ENCODE peak calls at places on chromosomes 3 and 15, in seven cellular contexts. S is effector memory CD4-positive, alpha-beta T cell; C is HFF-Myc; A is OCI-LY7; U is SK-N-SH; G is brain microvascular endothelial cell; Z is cardiac fibroblast. V is an unnamed sample.

GRCh38 chr3:159988617-159989251 is at the start of gene IL12A:
- DNase-seq in S (peak), C (no peak), A (no peak), U (peak), G (peak), Z (peak), V (peak)

GRCh38 chr15:88284441-88285106 is 28.0 kb upstream of the NTRK3 start:
- DNase-seq in S (no peak), C (no peak), A (no peak), U (no peak), G (no peak), Z (no peak), V (no peak)

GRCh38 chr3:18825586-18826157 is 322.6 kb upstream of the KCNH8 start:
- DNase-seq in S (no peak), C (no peak), A (no peak), U (no peak), G (no peak), Z (no peak), V (no peak)

GRCh38 chr3:196641278-196642058 is 2.0 kb downstream of the NRROS start:
- DNase-seq in S (peak), C (no peak), A (no peak), U (no peak), G (no peak), Z (no peak), V (no peak)

GRCh38 chr3:47646362-47646761 is 67.7 kb upstream of the CSPG5 start:
- DNase-seq in S (no peak), C (no peak), A (no peak), U (no peak), G (no peak), Z (peak), V (no peak)

GRCh38 chr3:81908596-81908995 is 147.2 kb upstream of the GBE1 start:
- DNase-seq in S (no peak), C (no peak), A (no peak), U (no peak), G (no peak), Z (no peak), V (no peak)

GRCh38 chr3:194323785-194324735 is 27.1 kb downstream of the CPN2 start:
- DNase-seq in S (no peak), C (peak), A (no peak), U (peak), G (no peak), Z (peak), V (no peak)

GRCh38 chr3:192899540-192899982 is 18.1 kb downstream of the MB21D2 start:
- DNase-seq in S (no peak), C (peak), A (no peak), U (no peak), G (peak), Z (peak), V (no peak)

GRCh38 chr3:50321844-50322385 is 630 bp downstream of the HYAL2 start:
- DNase-seq in S (no peak), C (no peak), A (no peak), U (no peak), G (no peak), Z (no peak), V (no peak)

GRCh38 chr3:97793415-97794019 is 28.3 kb upstream of the CRYBG3 start:
- DNase-seq in S (no peak), C (peak), A (peak), U (peak), G (peak), Z (peak), V (no peak)

GRCh38 chr15:92463826-92464225 is 70.1 kb downstream of the ST8SIA2 start:
- DNase-seq in S (no peak), C (no peak), A (no peak), U (no peak), G (no peak), Z (no peak), V (no peak)

GRCh38 chr15:57549935-57550334 is 41.8 kb upstream of the MYZAP start:
- DNase-seq in S (no peak), C (no peak), A (no peak), U (no peak), G (no peak), Z (no peak), V (no peak)

GRCh38 chr3:184234224-184234623 is 4.8 kb downstream of the VWA5B2 start:
- DNase-seq in S (no peak), C (no peak), A (peak), U (peak), G (peak), Z (peak), V (no peak)

GRCh38 chr3:174907628-174908407 is 48.7 kb downstream of the NAALADL2 start:
- DNase-seq in S (no peak), C (no peak), A (no peak), U (no peak), G (no peak), Z (no peak), V (no peak)

GRCh38 chr3:23884481-23884880 is 32.3 kb downstream of the NKIRAS1 start:
- DNase-seq in S (no peak), C (no peak), A (no peak), U (peak), G (no peak), Z (no peak), V (no peak)

GRCh38 chr3:117540583-117540982 is 831.0 kb downstream of the TUSC7 start:
- DNase-seq in S (no peak), C (no peak), A (no peak), U (no peak), G (no peak), Z (no peak), V (no peak)

GRCh38 chr3:193665370-193665989 is 72.5 kb downstream of the OPA1 start:
- DNase-seq in S (no peak), C (peak), A (peak), U (peak), G (no peak), Z (peak), V (no peak)

GRCh38 chr3:21573291-21573690 is 177.7 kb downstream of the ZNF385D start:
- DNase-seq in S (no peak), C (no peak), A (no peak), U (no peak), G (no peak), Z (peak), V (no peak)

GRCh38 chr3:14428087-14429067 is 26.0 kb downstream of the SLC6A6 start:
- DNase-seq in S (no peak), C (no peak), A (peak), U (no peak), G (no peak), Z (peak), V (no peak)

GRCh38 chr3:134923286-134923685 is 128.2 kb downstream of the EPHB1 start:
- DNase-seq in S (no peak), C (no peak), A (no peak), U (no peak), G (no peak), Z (no peak), V (no peak)

GRCh38 chr15:25619076-25619475 is 180.3 kb upstream of the UBE3A start:
- DNase-seq in S (no peak), C (no peak), A (no peak), U (no peak), G (no peak), Z (no peak), V (no peak)

GRCh38 chr3:56917740-56918568 is 116.2 kb upstream of the ARHGEF3 start:
- DNase-seq in S (no peak), C (no peak), A (peak), U (no peak), G (no peak), Z (no peak), V (no peak)

GRCh38 chr3:11764931-11765363 is 81.7 kb downstream of the TAMM41 start:
- DNase-seq in S (no peak), C (peak), A (no peak), U (no peak), G (peak), Z (peak), V (no peak)

GRCh38 chr3:12139111-12139511 is 19.6 kb downstream of the TIMP4 start:
- DNase-seq in S (no peak), C (no peak), A (peak), U (peak), G (peak), Z (peak), V (no peak)

DNA sequence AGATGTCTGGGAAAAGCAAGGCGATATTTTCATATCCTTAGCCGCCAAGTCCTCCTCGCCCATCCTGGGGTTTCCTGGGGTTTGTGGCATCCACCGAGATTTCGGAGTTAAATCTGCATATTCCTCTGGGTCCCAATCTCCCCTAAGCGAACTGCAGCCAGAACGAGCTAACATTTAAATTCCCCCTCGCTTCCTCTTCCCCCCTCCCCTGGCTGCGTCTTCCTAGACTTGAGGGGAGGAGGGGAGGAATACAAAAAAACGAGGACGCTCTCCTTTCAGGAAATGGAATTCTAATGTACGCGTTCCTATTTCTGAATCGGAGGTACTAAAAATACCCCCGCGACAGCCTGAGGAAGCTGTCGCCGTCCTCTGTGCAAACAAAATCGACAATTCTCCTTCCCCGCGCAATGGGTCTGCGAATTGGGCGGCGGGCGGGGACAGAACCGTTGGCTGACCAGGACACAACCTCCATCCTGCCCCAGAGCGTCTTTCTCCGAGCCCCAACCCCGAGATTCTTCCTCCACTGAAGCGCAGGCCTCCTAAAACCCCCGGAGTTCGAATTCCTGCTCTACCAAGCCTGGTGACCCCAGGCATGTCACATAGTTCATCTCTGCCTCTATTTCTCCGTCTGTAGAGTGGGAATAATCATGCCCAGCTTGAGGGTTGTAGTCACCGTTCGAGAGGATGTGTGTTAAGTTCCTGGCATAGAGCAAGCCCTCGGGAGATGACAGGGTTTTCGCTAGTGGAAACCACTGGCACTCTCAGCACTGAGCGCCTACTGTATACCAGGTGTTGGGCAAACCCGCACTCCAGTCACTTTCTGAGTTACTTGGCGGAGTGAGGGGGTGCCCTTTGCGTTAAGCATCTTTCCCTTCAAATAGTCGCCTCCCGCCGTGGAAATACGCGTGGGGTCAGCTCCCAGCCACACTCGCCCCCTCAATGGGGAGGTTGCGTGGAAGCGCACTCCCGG is 5.3 kb downstream of the FEZF2 start:
- DNase-seq in S (no peak), C (no peak), A (no peak), U (peak), G (no peak), Z (no peak), V (no peak)
- H3K4me3 ChIP-seq in S (no peak), C (no peak), A (no peak), U (no peak), G (no peak), Z (no peak), V (peak)

GRCh38 chr15:62209322-62209721 is 44.2 kb upstream of the C2CD4B start:
- DNase-seq in S (no peak), C (no peak), A (no peak), U (no peak), G (no peak), Z (no peak), V (no peak)
- H3K4me3 ChIP-seq in S (no peak), C (no peak), A (no peak), U (no peak), G (no peak), Z (no peak), V (no peak)

GRCh38 chr3:142850395-142851023 is 38.4 kb downstream of the PCOLCE2 start:
- DNase-seq in S (no peak), C (peak), A (no peak), U (no peak), G (peak), Z (peak), V (no peak)
- H3K4me3 ChIP-seq in S (no peak), C (no peak), A (no peak), U (no peak), G (no peak), Z (no peak), V (no peak)

GRCh38 chr15:67520976-67521769 is at the start of gene C15orf61:
- DNase-seq in S (peak), C (no peak), A (peak), U (peak), G (peak), Z (peak), V (peak)

GRCh38 chr15:67520276-67520975 is 505 bp upstream of the C15orf61 start:
- DNase-seq in S (no peak), C (no peak), A (no peak), U (no peak), G (no peak), Z (peak), V (no peak)

GRCh38 chr15:67524235-67524634 is 3.3 kb downstream of the C15orf61 start:
- DNase-seq in S (no peak), C (no peak), A (no peak), U (no peak), G (no peak), Z (no peak), V (no peak)

GRCh38 chr15:67521770-67522568 is 1.0 kb downstream of the C15orf61 start:
- DNase-seq in S (no peak), C (peak), A (no peak), U (peak), G (no peak), Z (peak), V (no peak)

DNA sequence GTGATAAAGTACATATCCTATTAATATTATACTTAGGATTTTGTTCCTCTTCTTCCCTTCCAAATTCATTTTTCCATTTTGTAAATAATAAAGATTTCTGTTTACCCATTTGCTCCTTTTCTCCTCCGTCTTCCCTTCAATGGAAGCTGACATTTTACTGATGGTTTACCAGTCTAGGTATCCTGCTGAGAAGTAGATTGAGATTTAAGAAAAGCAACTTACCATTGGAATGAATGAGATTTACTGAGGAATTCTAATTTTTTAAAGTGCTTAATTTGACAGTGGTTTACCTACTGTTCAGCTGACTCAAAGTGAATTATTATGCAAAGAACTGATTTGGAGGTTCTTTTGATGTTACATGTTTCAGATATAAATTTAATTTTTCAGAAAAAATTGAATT is 2.4 kb downstream of the C15orf61 start:
- DNase-seq in S (no peak), C (no peak), A (no peak), U (no peak), G (no peak), Z (no peak), V (no peak)
- H3K4me3 ChIP-seq in S (no peak), C (peak), A (peak), U (no peak), G (no peak), Z (no peak), V (peak)

DNA sequence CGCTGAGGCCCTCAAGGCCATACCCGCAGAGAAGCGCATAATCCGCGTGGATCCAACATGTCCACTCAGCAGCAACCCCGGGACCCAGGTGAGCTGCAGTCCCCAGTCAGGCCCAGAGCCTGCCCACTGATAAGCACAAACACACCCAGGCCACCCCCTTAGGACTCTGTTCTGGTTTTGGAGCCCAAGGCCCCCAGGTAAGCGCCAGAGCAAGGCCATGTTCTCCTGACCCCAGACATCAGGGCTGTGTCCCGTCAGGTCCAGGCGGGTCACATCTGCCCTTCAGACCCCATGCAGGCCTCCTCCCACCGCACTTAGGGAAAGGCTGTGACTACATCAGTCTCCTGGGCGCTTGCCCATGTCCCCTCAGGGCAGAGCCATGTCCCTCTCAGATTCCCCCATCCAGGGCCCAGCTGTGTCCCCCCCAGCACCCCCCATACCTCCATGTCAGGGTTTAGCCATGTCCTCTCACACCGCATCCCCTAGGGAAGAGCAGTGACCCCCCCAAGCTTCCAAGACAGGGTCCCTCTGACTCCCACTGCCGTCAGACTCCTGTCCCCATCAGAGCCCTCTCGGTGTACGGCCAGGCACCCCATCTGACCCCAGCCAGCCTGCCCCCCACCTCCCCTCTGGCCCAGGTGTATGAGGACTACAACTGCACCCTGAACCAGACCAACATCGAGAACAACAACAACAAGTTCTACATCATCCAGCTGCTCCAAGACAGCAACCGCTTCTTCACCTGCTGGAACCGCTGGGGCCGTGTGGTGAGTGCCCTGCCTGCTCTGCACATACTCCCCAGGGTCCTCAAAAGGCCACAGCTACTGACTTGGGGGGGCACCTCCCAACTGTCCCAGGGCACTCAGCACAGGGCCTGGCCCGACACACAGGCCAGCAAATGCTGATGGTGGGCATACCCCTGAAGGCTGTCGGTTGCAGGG is 1.6 kb downstream of the PARP3 start:
- DNase-seq in S (no peak), C (no peak), A (no peak), U (no peak), G (no peak), Z (no peak), V (no peak)
- H3K4me3 ChIP-seq in S (no peak), C (no peak), A (no peak), U (peak), G (no peak), Z (no peak), V (peak)

GRCh38 chr15:59170295-59170881 is 36.3 kb upstream of the LDHAL6B start:
- DNase-seq in S (no peak), C (peak), A (no peak), U (peak), G (peak), Z (peak), V (peak)
- H3K4me3 ChIP-seq in S (no peak), C (no peak), A (no peak), U (no peak), G (no peak), Z (no peak), V (no peak)

GRCh38 chr3:112132975-112133448 is at the start of gene GCSAM:
- DNase-seq in S (peak), C (no peak), A (peak), U (no peak), G (no peak), Z (no peak), V (peak)

GRCh38 chr3:112133606-112134334 is 722 bp upstream of the GCSAM start:
- DNase-seq in S (no peak), C (no peak), A (peak), U (no peak), G (no peak), Z (no peak), V (no peak)

GRCh38 chr3:112131111-112131510 is 1.9 kb downstream of the GCSAM start:
- DNase-seq in S (no peak), C (no peak), A (peak), U (no peak), G (no peak), Z (no peak), V (no peak)

GRCh38 chr3:112132088-112132487 is 960 bp downstream of the GCSAM start:
- DNase-seq in S (no peak), C (no peak), A (peak), U (no peak), G (no peak), Z (no peak), V (no peak)

GRCh38 chr3:112132554-112132953 is 494 bp downstream of the GCSAM start:
- DNase-seq in S (no peak), C (no peak), A (peak), U (no peak), G (no peak), Z (no peak), V (no peak)
- H3K4me3 ChIP-seq in S (peak), C (no peak), A (peak), U (no peak), G (no peak), Z (no peak), V (no peak)